ENCODE peak calls at places on chromosomes 7 and 10, in nine cellular contexts. Q is hepatocyte; P is endothelial cell of umbilical vein; Y is esophagus muscularis mucosa; S is suprapubic skin; V is fibroblast of lung; N is PC-3; D is transverse colon; H is CD8-positive, alpha-beta T cell. A is an unnamed sample.

GRCh38 chr10:96690755-96691730 is 29.3 kb downstream of the PIK3AP1 start:
- DNase-seq in P (no peak), S (no peak), Y (no peak), H (no peak), Q (no peak), D (no peak), V (no peak), N (no peak), A (no peak)

GRCh38 chr10:30348378-30348776 is 701 bp downstream of the MTPAP start:
- DNase-seq in P (no peak), Y (no peak), V (no peak), N (no peak), D (no peak), H (no peak), S (no peak), Q (no peak), A (no peak)

GRCh38 chr7:146656988-146657387 is 540.4 kb downstream of the CNTNAP2 start:
- DNase-seq in N (peak; percentile 2), Q (no peak), S (no peak), P (no peak), H (no peak), V (no peak), Y (no peak), D (no peak), A (no peak)

GRCh38 chr10:36559412-36559811 is 566.0 kb upstream of the ANKRD30A start:
- DNase-seq in N (no peak), Y (no peak), D (no peak), S (no peak), H (no peak), Q (no peak), P (no peak), V (no peak), A (no peak)

GRCh38 chr7:3805151-3805550 is 504.1 kb downstream of the SDK1 start:
- DNase-seq in V (peak; percentile 43), N (peak; percentile 46), P (peak; percentile 49), H (no peak), Q (no peak), D (no peak), Y (no peak), S (no peak), A (no peak)

GRCh38 chr7:108525327-108525984 is 479 bp downstream of the PNPLA8 start:
- DNase-seq in N (peak; percentile 69), S (no peak), H (no peak), Q (peak; percentile 85), P (peak; percentile 75), V (peak; percentile 89), Y (no peak), D (no peak), A (no peak)

GRCh38 chr10:110845756-110846620 is 25.7 kb upstream of the PDCD4 start:
- DNase-seq in P (no peak), Q (peak; percentile 72), H (peak; percentile 47), D (peak; percentile 83), N (peak; percentile 6), Y (no peak), S (no peak), V (no peak), A (no peak)

GRCh38 chr7:93902777-93903423 is 3.5 kb upstream of the GNGT1 start:
- DNase-seq in P (peak; percentile 83), V (peak; percentile 79), H (no peak), Y (no peak), Q (peak; percentile 57), S (no peak), D (no peak), N (peak; percentile 52), A (no peak)

GRCh38 chr7:774161-775109 is 47.4 kb upstream of the PRKAR1B start:
- DNase-seq in H (peak; percentile 80), Y (no peak), D (peak; percentile 73), P (peak; percentile 34), S (no peak), Q (peak; percentile 72), V (peak; percentile 26), N (peak; percentile 32), A (no peak)

GRCh38 chr7:93890041-93890463 is 501 bp downstream of the TFPI2 start:
- DNase-seq in N (peak; percentile 58), Q (peak; percentile 56), S (peak; percentile 63), Y (no peak), V (peak; percentile 60), H (no peak), P (peak; percentile 54), D (no peak), A (no peak)

GRCh38 chr7:87506243-87507180 is 31.0 kb upstream of the ABCB4 start:
- DNase-seq in H (no peak), D (no peak), P (peak; percentile 39), Q (no peak), S (no peak), Y (no peak), V (peak; percentile 44), N (peak; percentile 16), A (no peak)

GRCh38 chr10:116998172-116998571 is 6.8 kb downstream of the SHTN1 start:
- DNase-seq in N (no peak), D (no peak), P (no peak), H (no peak), Y (no peak), Q (no peak), V (no peak), S (no peak), A (no peak)

GRCh38 chr10:110844617-110844881 is 27.2 kb upstream of the PDCD4 start:
- DNase-seq in Y (no peak), V (no peak), Q (no peak), H (no peak), D (no peak), N (no peak), S (no peak), P (no peak), A (no peak)

GRCh38 chr7:148609045-148609725 is 18.6 kb downstream of the C7orf33 start:
- DNase-seq in H (no peak), V (peak; percentile 18), S (no peak), P (no peak), D (no peak), Q (no peak), Y (no peak), N (no peak), A (no peak)

GRCh38 chr7:37065779-37066271 is 341.5 kb upstream of the AOAH start:
- DNase-seq in S (no peak), V (no peak), H (no peak), Y (no peak), Q (peak; percentile 50), N (no peak), D (no peak), P (peak; percentile 50), A (no peak)

GRCh38 chr10:80397014-80397413 is 11.3 kb upstream of the PRXL2A start:
- DNase-seq in Y (no peak), S (no peak), H (no peak), P (no peak), Q (no peak), V (no peak), N (no peak), D (no peak), A (no peak)

GRCh38 chr7:81603-82342 is 110.6 kb upstream of the FAM20C start:
- DNase-seq in Q (no peak), S (no peak), V (no peak), D (no peak), Y (no peak), P (no peak), N (peak; percentile 17), H (no peak), A (no peak)

GRCh38 chr10:73553316-73553715 is 37.8 kb downstream of the USP54 start:
- DNase-seq in H (no peak), D (no peak), Q (no peak), Y (no peak), S (no peak), P (no peak), N (no peak), V (no peak), A (no peak)

GRCh38 chr7:151793531-151793935 is 83.4 kb downstream of the PRKAG2 start:
- DNase-seq in Q (no peak), V (no peak), S (no peak), P (no peak), D (no peak), H (no peak), Y (no peak), N (peak; percentile 11), A (peak; percentile 83)

GRCh38 chr7:31336202-31337035 is 4.1 kb downstream of the NEUROD6 start:
- DNase-seq in D (no peak), S (no peak), P (no peak), N (no peak), V (no peak), H (no peak), Y (no peak), Q (peak; percentile 21), A (no peak)
- TF ChIP-seq CTCF in D (no peak), S (no peak), P (no peak), N (no peak), V (no peak), H (no peak), Y (no peak), Q (peak; percentile 22), A (no peak)

DNA sequence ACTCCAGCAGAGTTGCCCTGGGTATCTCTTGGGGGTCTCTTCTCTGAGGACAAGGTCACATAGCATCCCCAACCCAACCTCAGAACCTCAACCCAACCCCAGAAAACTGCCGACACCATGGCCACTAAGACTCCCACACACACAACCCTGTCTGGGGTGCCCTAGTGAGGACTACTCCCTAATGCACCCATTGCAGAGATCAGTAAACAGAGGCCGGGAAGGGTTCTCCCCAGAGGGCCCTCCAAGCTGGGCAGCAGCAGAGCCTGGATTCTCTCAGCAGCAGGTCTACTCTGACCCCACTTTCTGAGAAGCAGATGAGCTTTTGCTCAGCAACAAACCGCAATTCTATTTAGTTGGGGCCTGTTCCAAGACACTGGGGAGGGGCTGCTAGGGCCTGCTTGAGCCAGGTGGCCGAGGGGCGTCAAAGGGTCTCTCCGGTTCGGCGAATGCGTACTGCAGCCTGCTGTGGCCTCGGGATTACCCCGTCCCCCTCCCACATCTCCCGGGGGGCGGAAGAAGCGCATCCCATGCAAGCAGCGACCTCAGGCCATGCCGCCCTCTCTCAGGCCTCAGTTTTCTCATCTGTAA is 828 bp downstream of the OGDHL start:
- DNase-seq in V (no peak), P (no peak), D (no peak), N (no peak), Y (no peak), H (no peak), Q (no peak), S (no peak), A (no peak)
- H3K4me3 ChIP-seq in V (no peak overlapping the region), P (peak overlapping the region; percentile 44), D (peak overlapping the region; percentile 48), N (peak overlapping the region; percentile 62), Y (peak overlapping the region; percentile 65), H (no peak overlapping the region), Q (peak overlapping the region; percentile 84), S (no peak overlapping the region), A (peak overlapping the region; percentile 51)

GRCh38 chr10:125122566-125122965 is 37.8 kb downstream of the CTBP2 start:
- DNase-seq in V (no peak), S (no peak), Q (no peak), N (no peak), Y (no peak), P (no peak), D (no peak), H (no peak), A (no peak)
- H3K36me3 ChIP-seq in V (peaks cover 2% of the 10 kb centered on the region), S (no peaks in the 10 kb centered on the region), Q (no peaks in the 10 kb centered on the region), N (peaks cover 17% of the 10 kb centered on the region), Y (no peaks in the 10 kb centered on the region), P (peaks cover 3% of the 10 kb centered on the region), D (no peaks in the 10 kb centered on the region), H (no peaks in the 10 kb centered on the region), A (no peaks in the 10 kb centered on the region)

DNA sequence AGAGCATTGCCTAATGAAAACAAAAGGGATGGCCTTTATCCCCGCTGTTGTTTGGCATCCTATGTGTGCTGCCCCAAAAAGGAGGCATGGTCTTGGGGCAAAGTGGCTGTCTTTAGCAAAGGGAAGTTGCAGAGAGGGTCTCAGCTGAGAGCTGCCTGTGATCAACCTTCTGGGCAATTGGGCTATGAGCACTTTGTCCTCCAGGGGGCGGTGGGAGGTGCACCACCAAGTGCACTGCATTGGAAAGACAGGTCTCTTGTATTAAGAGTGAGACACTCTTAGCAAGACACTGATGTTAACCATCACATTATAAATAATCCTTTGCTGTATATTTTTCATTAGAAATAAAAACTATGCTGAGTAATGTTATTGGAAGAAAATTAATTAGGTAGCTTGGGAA is 314.8 kb downstream of the POM121L12 start:
- DNase-seq in N (peak; percentile 21), H (no peak), D (peak; percentile 27), S (no peak), Q (peak; percentile 50), V (no peak), Y (no peak), P (peak; percentile 29), A (no peak)
- TF ChIP-seq CTCF in N (peak; percentile 54), H (no peak), D (peak; percentile 32), S (no peak), Q (peak; percentile 47), V (no peak), Y (peak; percentile 15), P (peak; percentile 63), A (peak; percentile 58)